ENCODE peak calls at places on chromosome 1, in ten cellular contexts. O is right lobe of liver; A is A673; S is foreskin keratinocyte; Y is upper lobe of right lung; R is tibial nerve; B is HAP-1; X is Peyer's patch; V is CD8-positive, alpha-beta T cell; U is left lung. E is an unnamed sample.

GRCh38 chr1:62131093-62131725 is 63.4 kb upstream of the L1TD1 start:
- DNase-seq in O (no peak), A (peak; percentile 80), S (no peak), Y (no peak), R (no peak), B (peak; percentile 47), X (no peak), V (no peak), U (no peak), E (peak; percentile 56)

GRCh38 chr1:193123751-193124150 is 1.9 kb downstream of the CDC73 start:
- DNase-seq in O (no peak), A (no peak), S (no peak), Y (no peak), R (no peak), B (peak; percentile 60), X (no peak), V (no peak), U (no peak), E (no peak)

GRCh38 chr1:175154595-175155472 is 37.7 kb downstream of the KIAA0040 start:
- DNase-seq in O (peak; percentile 77), A (peak; percentile 70), S (no peak), Y (peak; percentile 82), R (peak; percentile 64), B (peak; percentile 45), X (peak; percentile 81), V (peak; percentile 70), U (peak; percentile 72), E (peak; percentile 72)

GRCh38 chr1:177448652-177449351 is 278.0 kb downstream of the BRINP2 start:
- DNase-seq in O (no peak), A (no peak), S (no peak), Y (no peak), R (no peak), B (no peak), X (no peak), V (no peak), U (no peak), E (no peak)

GRCh38 chr1:214043167-214043566 is 55.4 kb downstream of the PROX1 start:
- DNase-seq in O (no peak), A (no peak), S (no peak), Y (no peak), R (no peak), B (no peak), X (no peak), V (no peak), U (no peak), E (no peak)

GRCh38 chr1:236010443-236010842 is 54.4 kb downstream of the NID1 start:
- DNase-seq in O (no peak), A (no peak), S (no peak), Y (no peak), R (no peak), B (no peak), X (no peak), V (no peak), U (no peak), E (no peak)

GRCh38 chr1:9996624-9997582 is at the start of gene RBP7:
- DNase-seq in O (peak; percentile 48), A (no peak), S (no peak), Y (peak; percentile 76), R (no peak), B (no peak), X (peak; percentile 56), V (no peak), U (peak; percentile 45), E (no peak)

GRCh38 chr1:183272390-183272801 is 86.3 kb downstream of the LAMC2 start:
- DNase-seq in O (no peak), A (no peak), S (no peak), Y (no peak), R (no peak), B (no peak), X (no peak), V (no peak), U (no peak), E (peak; percentile 59)

GRCh38 chr1:29283804-29284195 is 47.5 kb downstream of the PTPRU start:
- DNase-seq in O (no peak), A (no peak), S (no peak), Y (no peak), R (no peak), B (no peak), X (no peak), V (no peak), U (no peak), E (no peak)

GRCh38 chr1:177854951-177855350 is 114.9 kb downstream of the SEC16B start:
- DNase-seq in O (no peak), A (no peak), S (no peak), Y (no peak), R (no peak), B (no peak), X (no peak), V (no peak), U (no peak), E (no peak)

GRCh38 chr1:96945509-96946084 is 224.0 kb downstream of the PTBP2 start:
- DNase-seq in O (no peak), A (no peak), S (no peak), Y (no peak), R (no peak), B (no peak), X (no peak), V (no peak), U (no peak), E (no peak)

GRCh38 chr1:166166701-166167394 is at the start of gene FAM78B:
- DNase-seq in O (peak; percentile 83), A (peak; percentile 79), S (peak; percentile 10), Y (peak; percentile 86), R (peak; percentile 54), B (peak; percentile 47), X (peak; percentile 91), V (no peak), U (peak; percentile 51), E (peak; percentile 31)

GRCh38 chr1:201597551-201598230 is 58.8 kb downstream of the NAV1 start:
- DNase-seq in O (no peak), A (peak; percentile 78), S (no peak), Y (peak; percentile 95), R (no peak), B (no peak), X (peak; percentile 88), V (no peak), U (peak; percentile 91), E (peak; percentile 57)

GRCh38 chr1:224563666-224564065 is 52.5 kb upstream of the CNIH3 start:
- DNase-seq in O (no peak), A (no peak), S (no peak), Y (no peak), R (no peak), B (no peak), X (no peak), V (no peak), U (no peak), E (no peak)

GRCh38 chr1:77385551-77385950 is 103.7 kb downstream of the AK5 start:
- DNase-seq in O (no peak), A (no peak), S (no peak), Y (no peak), R (no peak), B (no peak), X (no peak), V (no peak), U (no peak), E (no peak)

GRCh38 chr1:167864392-167864992 is 49.4 kb downstream of the ADCY10 start:
- DNase-seq in O (no peak), A (no peak), S (no peak), Y (no peak), R (no peak), B (no peak), X (no peak), V (no peak), U (no peak), E (no peak)

GRCh38 chr1:152657677-152658076 is 5.5 kb upstream of the LCE2D start:
- DNase-seq in O (peak; percentile 50), A (no peak), S (no peak), Y (no peak), R (no peak), B (no peak), X (no peak), V (no peak), U (no peak), E (no peak)

GRCh38 chr1:56185493-56185892 is 393.9 kb downstream of the PLPP3 start:
- DNase-seq in O (no peak), A (peak; percentile 10), S (no peak), Y (no peak), R (no peak), B (no peak), X (no peak), V (no peak), U (no peak), E (no peak)
- H3K4me1 ChIP-seq in O (no peaks in the 10 kb centered on the region), A (no peaks in the 10 kb centered on the region), S (no peaks in the 10 kb centered on the region), Y (peaks cover 7% of the 10 kb centered on the region), R (no peaks in the 10 kb centered on the region), B (no peaks in the 10 kb centered on the region), X (no peaks in the 10 kb centered on the region), V (no peaks in the 10 kb centered on the region), U (peaks cover 6% of the 10 kb centered on the region), E (peaks cover 9% of the 10 kb centered on the region)

GRCh38 chr1:209431813-209432442 is 151.6 kb upstream of the CAMK1G start:
- DNase-seq in O (no peak), A (no peak), S (no peak), Y (no peak), R (no peak), B (no peak), X (no peak), V (no peak), U (no peak), E (no peak)
- H3K4me1 ChIP-seq in O (no peaks in the 10 kb centered on the region), A (no peaks in the 10 kb centered on the region), S (peaks cover 8% of the 10 kb centered on the region), Y (no peaks in the 10 kb centered on the region), R (no peaks in the 10 kb centered on the region), B (peaks cover 28% of the 10 kb centered on the region), X (no peaks in the 10 kb centered on the region), V (no peaks in the 10 kb centered on the region), U (no peaks in the 10 kb centered on the region), E (no peaks in the 10 kb centered on the region)

DNA sequence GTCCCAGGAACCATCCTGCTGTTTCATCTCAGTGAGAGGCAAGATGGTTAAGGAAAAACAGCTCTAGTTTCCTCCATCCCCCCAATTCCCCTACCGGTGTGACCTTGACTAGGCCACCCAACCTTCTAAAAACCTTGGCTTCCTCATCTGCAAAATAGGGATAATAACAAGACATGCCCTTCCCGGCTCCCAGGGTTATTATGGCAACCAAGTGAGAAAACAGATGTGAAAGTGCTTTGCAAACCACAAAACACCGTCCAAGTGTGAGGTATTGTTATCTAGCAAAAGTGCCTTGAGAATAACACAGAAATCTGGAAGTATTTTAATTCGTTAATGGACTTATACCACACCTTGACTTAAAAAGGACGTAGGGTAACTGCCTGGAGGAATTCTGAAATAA is 62.7 kb downstream of the ITPKB start:
- DNase-seq in O (no peak), A (no peak), S (no peak), Y (no peak), R (no peak), B (no peak), X (no peak), V (no peak), U (no peak), E (no peak)
- H3K4me1 ChIP-seq in O (no peaks in the 10 kb centered on the region), A (peaks cover 26% of the 10 kb centered on the region), S (peaks cover 21% of the 10 kb centered on the region), Y (peaks cover 72% of the 10 kb centered on the region), R (peaks cover 6% of the 10 kb centered on the region), B (peaks cover 13% of the 10 kb centered on the region), X (peaks cover 44% of the 10 kb centered on the region), V (peaks cover 98% of the 10 kb centered on the region), U (peaks cover 96% of the 10 kb centered on the region), E (peaks cover 18% of the 10 kb centered on the region)

GRCh38 chr1:93578911-93579825 is 102.5 kb downstream of the BCAR3 start:
- DNase-seq in O (no peak), A (no peak), S (no peak), Y (no peak), R (no peak), B (no peak), X (no peak), V (no peak), U (no peak), E (no peak)
- H3K4me1 ChIP-seq in O (peaks cover 4% of the 10 kb centered on the region), A (peaks cover 24% of the 10 kb centered on the region), S (peaks cover 16% of the 10 kb centered on the region), Y (peaks cover 18% of the 10 kb centered on the region), R (no peaks in the 10 kb centered on the region), B (no peaks in the 10 kb centered on the region), X (no peaks in the 10 kb centered on the region), V (no peaks in the 10 kb centered on the region), U (no peaks in the 10 kb centered on the region), E (peaks cover 2% of the 10 kb centered on the region)

E was measured in endothelial cell of umbilical vein.